ENCODE peak calls at places on chromosomes 5 and 9, in five cellular contexts. M, L, J, P and O are unnamed samples.

GRCh38 chr5:73280821-73281746 is 108.1 kb downstream of the TMEM174 start:
- DNase-seq in P (no peak), M (peak; percentile 18), J (peak; percentile 65), L (peak; percentile 87), O (peak; percentile 85)

GRCh38 chr5:19928556-19929421 is 59.2 kb downstream of the CDH18 start:
- DNase-seq in M (no peak), J (peak; percentile 92), P (no peak), L (peak; percentile 91), O (peak; percentile 93)

GRCh38 chr5:148839960-148840359 is 13.5 kb downstream of the ADRB2 start:
- DNase-seq in P (no peak), L (no peak), M (no peak), J (peak; percentile 20), O (no peak)

GRCh38 chr5:117736693-117737092 is 1162.1 kb upstream of the SEMA6A start:
- DNase-seq in L (no peak), J (no peak), P (no peak), M (no peak), O (no peak)

GRCh38 chr9:93501406-93501805 is 48.0 kb upstream of the FAM120AOS start:
- DNase-seq in J (no peak), P (no peak), M (no peak), L (peak; percentile 12), O (peak; percentile 18)

GRCh38 chr9:9924369-9924768 is 688.4 kb downstream of the PTPRD start:
- DNase-seq in L (no peak), J (no peak), M (no peak), P (no peak), O (no peak)

GRCh38 chr5:173327084-173327947 is 898 bp downstream of the STC2 start:
- DNase-seq in M (no peak), J (peak; percentile 58), P (peak; percentile 43), L (peak; percentile 42), O (peak; percentile 20)

GRCh38 chr5:7927466-7928375 is 58.8 kb downstream of the MTRR start:
- DNase-seq in L (peak; percentile 14), J (peak; percentile 64), M (peak; percentile 22), P (peak; percentile 58), O (peak; percentile 33)

GRCh38 chr9:87512321-87512720 is 14.7 kb downstream of the DAPK1 start:
- DNase-seq in M (no peak), P (no peak), J (no peak), L (no peak), O (no peak)

GRCh38 chr9:137167752-137168574 is 1.9 kb downstream of the LRRC26 start:
- DNase-seq in P (peak; percentile 60), M (no peak), J (no peak), L (no peak), O (no peak)

GRCh38 chr5:2704806-2705645 is 46.5 kb downstream of the IRX2 start:
- DNase-seq in J (no peak), L (no peak), M (no peak), P (no peak), O (no peak)

GRCh38 chr9:34581318-34581717 is 8.2 kb downstream of the CNTFR start:
- DNase-seq in P (no peak), L (no peak), J (no peak), M (no peak), O (no peak)

GRCh38 chr5:155729684-155730059 is 597.3 kb upstream of the SGCD start:
- DNase-seq in L (no peak), J (no peak), P (peak; percentile 24), M (no peak), O (no peak)

GRCh38 chr9:272251-273213 is 57.9 kb downstream of the DOCK8 start:
- DNase-seq in P (no peak), M (no peak), L (no peak), J (no peak), O (no peak)

GRCh38 chr5:115168829-115169391 is 798 bp downstream of the TRIM36 start:
- DNase-seq in L (no peak), J (no peak), M (no peak), P (peak; percentile 44), O (peak; percentile 8)

GRCh38 chr5:83530186-83530585 is 58.6 kb downstream of the VCAN start:
- DNase-seq in P (no peak), M (no peak), J (peak; percentile 44), L (peak; percentile 49), O (peak; percentile 16)

GRCh38 chr5:124264499-124264898 is 481.9 kb downstream of the ZNF608 start:
- DNase-seq in M (no peak), J (peak; percentile 16), L (peak; percentile 49), P (no peak), O (peak; percentile 11)

GRCh38 chr9:121298689-121299112 is 30.7 kb downstream of the GSN start:
- DNase-seq in L (no peak), J (no peak), P (no peak), M (no peak), O (no peak)

GRCh38 chr5:127824126-127824525 is 120.9 kb downstream of the CCDC192 start:
- DNase-seq in J (no peak), M (no peak), L (no peak), P (no peak), O (no peak)

GRCh38 chr5:132446621-132447020 is 44.0 kb downstream of the IRF1 start:
- DNase-seq in J (peak; percentile 75), M (no peak), L (peak; percentile 51), P (no peak), O (no peak)

GRCh38 chr5:130652178-130652577 is 512.9 kb downstream of the HINT1 start:
- DNase-seq in J (no peak), P (no peak), M (peak; percentile 21), L (peak; percentile 83), O (peak; percentile 95)

GRCh38 chr5:36202521-36202961 is 39.2 kb downstream of the NADK2 start:
- DNase-seq in L (peak; percentile 83), M (no peak), J (peak; percentile 54), P (no peak), O (peak; percentile 5)

GRCh38 chr5:6686916-6687409 is 26.3 kb upstream of the TENT4A start:
- DNase-seq in J (peak; percentile 60), P (peak; percentile 69), M (no peak), L (peak; percentile 33), O (peak; percentile 31)
- H3K4me3 ChIP-seq in J (peak overlapping the region; percentile 35), P (peak overlapping the region; percentile 53), M (no peak overlapping the region), L (peak overlapping the region; percentile 62), O (no peak overlapping the region)

DNA sequence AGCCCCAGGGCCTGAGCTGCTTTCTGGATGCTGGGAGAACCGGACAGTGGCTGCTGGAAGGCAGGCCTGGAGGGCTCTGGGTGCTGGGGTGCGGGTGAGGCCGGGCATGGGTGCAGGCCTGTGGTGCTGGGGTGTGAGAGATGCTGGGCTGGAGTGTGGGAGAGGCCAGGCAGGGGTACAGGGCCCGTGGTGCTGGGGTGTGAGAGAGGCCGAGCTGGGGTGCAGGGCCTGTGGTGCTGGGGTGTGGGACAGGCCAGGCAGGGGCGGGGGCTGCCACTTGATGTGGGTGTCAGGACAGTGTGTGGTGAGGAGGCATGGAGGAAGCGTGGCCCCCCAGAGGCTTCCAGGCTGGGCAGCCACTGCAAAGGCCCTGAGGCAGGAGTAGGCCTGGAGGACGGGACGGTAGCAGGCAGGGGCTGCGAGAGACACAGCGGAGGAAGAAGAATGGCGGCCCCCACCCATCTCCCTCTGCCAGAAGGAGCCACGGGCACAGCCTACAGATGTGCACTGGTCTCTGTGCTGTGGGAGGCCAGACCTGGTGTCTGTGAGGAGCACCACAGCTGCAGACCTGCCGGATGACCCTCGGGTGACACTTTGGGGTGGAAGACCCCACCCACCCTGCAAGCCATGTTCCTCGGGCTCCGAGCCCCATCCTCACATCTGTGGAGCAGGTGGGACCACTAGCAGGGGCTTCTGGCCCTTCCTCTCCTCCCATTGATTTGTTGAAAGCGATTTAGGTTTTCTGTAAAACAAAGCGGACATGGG is 9.3 kb downstream of the NKD2 start:
- DNase-seq in L (no peak), P (no peak), M (no peak), J (no peak), O (no peak)
- H2AFZ ChIP-seq in L (no peak overlapping the region), P (no peak overlapping the region), M (no peak overlapping the region), J (no peak overlapping the region), O (no peak overlapping the region)

DNA sequence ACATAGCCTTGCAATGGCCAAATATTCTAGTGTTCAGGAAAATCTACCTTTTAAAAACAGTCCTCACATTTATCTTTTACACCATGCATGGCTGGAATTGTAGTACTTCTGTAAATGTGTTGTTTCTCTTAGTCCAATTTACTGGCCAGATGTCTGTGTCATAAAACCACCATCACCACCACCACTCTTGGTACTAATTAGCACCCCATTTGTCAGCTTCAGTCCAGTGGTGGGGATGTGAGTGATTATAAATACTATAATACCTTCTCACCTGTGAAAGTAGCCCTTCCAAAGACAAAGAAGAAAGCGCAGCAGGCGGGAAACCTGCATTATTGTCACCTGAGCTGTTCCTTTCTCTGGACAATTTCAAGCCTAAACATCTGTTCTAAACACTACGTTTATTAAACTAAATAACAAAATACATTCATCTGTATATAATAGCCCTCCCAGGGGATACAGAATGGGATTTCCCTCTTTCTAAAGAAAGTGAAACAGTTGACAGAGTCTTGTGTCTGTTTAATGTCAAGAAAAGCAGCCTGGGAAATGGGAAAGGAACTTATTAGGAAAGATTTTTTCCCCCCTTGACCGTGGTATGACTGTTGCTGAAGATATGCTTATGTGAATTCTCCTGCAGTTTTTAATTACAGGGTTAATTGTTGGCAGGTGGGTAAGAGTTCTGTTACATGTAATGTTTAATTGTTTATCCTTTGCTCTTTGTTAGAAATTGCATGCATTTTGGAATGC is 144.5 kb upstream of the NUDT12 start:
- DNase-seq in P (no peak), M (no peak), L (no peak), J (no peak), O (no peak)
- H3K4me3 ChIP-seq in P (no peak overlapping the region), M (no peak overlapping the region), L (no peak overlapping the region), J (no peak overlapping the region), O (no peak overlapping the region)

DNA sequence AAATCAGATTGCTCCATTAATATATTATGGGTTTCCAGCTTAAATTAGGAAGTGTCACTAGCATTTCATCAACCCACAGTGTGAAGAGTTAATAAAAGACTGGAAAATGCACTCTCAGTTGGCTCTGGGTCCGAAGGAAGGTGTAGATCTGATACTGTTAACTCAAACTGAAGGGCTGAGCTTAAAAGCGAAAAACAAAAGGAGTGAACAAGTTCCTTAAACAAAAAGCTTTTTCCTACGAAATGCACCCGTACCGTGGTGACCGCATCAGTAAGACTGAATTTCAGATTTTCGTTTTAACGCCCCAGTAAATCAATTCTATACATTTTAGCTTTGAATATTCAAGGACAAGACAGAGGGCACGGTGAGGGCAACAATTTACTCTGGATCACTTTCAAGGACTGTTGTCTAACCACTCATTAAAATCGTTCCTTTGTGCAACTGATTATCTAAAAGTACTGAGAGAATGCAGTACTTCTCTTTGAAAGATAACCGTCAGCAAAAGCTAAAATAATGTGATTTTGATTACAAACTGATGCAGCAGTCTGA is 1.9 kb downstream of the HOMER1 start:
- DNase-seq in L (no peak), M (no peak), J (no peak), P (no peak), O (no peak)
- H2AFZ ChIP-seq in L (no peak overlapping the region), M (no peak overlapping the region), J (no peak overlapping the region), P (peak overlapping the region; percentile 99), O (peak overlapping the region; percentile 18)

DNA sequence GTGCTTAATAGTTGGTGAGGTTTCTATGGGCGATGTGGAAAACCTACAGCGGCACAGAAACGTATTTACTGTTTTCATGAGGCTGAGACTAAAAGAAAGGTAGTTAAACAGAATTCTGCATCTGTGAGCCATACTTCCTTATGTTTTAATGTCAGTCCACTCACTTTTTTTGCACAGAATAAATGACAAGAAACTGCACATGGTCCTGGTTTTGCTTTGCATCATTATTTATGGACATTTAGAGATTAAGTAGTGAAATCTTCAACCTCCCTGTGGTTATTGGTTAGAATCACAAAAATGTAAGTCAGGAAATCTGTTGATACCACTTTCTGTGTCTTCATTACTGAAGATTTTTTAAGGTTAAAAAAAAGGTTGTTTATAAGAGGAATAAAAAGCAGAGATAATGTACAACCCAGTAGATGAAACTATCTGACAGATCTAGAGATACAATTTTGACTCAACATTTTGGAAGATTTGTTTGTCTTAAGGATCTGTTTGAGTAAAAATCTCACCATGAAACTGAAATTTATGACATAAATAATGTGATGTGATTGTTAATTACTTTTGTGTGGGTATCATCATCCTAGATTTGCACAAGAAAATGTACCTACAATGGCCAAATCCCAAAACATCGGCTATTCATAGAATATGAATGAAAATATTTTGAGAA is 2.4 kb downstream of the PRR16 start:
- DNase-seq in M (no peak), L (peak; percentile 15), J (peak; percentile 14), P (no peak), O (no peak)
- H3K4me3 ChIP-seq in M (no peak overlapping the region), L (peak overlapping the region; percentile 95), J (peak overlapping the region; percentile 94), P (no peak overlapping the region), O (no peak overlapping the region)